ENCODE peak calls at places on chromosomes 13 and 19, in eight cellular contexts. S is naive thymus-derived CD4-positive, alpha-beta T cell; P is fibroblast of mammary gland; A is kidney; I is fibroblast of the aortic adventitia; Q is GM12864; K is adrenal gland; B is suprapubic skin. J is an unnamed sample.

GRCh38 chr13:91544723-91545122 is 146.3 kb downstream of the GPC5 start:
- DNase-seq in B (no peak), S (no peak), K (no peak), P (no peak), I (peak), Q (no peak), A (no peak), J (no peak)

GRCh38 chr19:4742717-4743646 is 19.3 kb upstream of the DPP9 start:
- DNase-seq in I (no peak), S (no peak), Q (no peak), K (peak), B (no peak), P (no peak), A (no peak), J (no peak)

GRCh38 chr13:46071590-46072249 is 19.2 kb upstream of the ZC3H13 start:
- DNase-seq in Q (peak), A (no peak), I (no peak), B (no peak), P (no peak), K (no peak), S (no peak), J (no peak)

GRCh38 chr19:10889880-10890279 is 18.5 kb downstream of the CARM1 start:
- DNase-seq in B (no peak), Q (no peak), S (no peak), K (no peak), A (no peak), I (no peak), P (no peak), J (no peak)

GRCh38 chr19:926595-927043 is 784 bp downstream of the ARID3A start:
- DNase-seq in K (peak), P (peak), A (peak), Q (no peak), I (peak), S (no peak), B (no peak), J (peak)

GRCh38 chr19:3047307-3048189 is 14.7 kb downstream of the TLE5 start:
- DNase-seq in P (peak), I (peak), S (peak), A (peak), B (peak), K (peak), Q (no peak), J (peak)

GRCh38 chr13:111040821-111041220 is 74.3 kb upstream of the ARHGEF7 start:
- DNase-seq in K (no peak), Q (no peak), B (no peak), P (no peak), A (no peak), S (no peak), I (no peak), J (no peak)

GRCh38 chr19:55115446-55116065 is 1.9 kb downstream of the PPP1R12C start:
- DNase-seq in A (peak), Q (no peak), P (peak), K (no peak), S (peak), I (peak), B (no peak), J (peak)

GRCh38 chr19:6739390-6739883 is at the start of gene TRIP10:
- DNase-seq in S (peak), I (peak), Q (no peak), B (peak), A (peak), P (peak), K (peak), J (peak)

GRCh38 chr13:45108716-45109706 is 11.3 kb upstream of the GTF2F2 start:
- DNase-seq in I (no peak), P (peak), Q (no peak), K (no peak), B (no peak), S (no peak), A (no peak), J (no peak)

GRCh38 chr13:63463782-63464610 is 2048.3 kb upstream of the PCDH20 start:
- DNase-seq in A (no peak), I (no peak), P (no peak), S (no peak), Q (no peak), K (no peak), B (no peak), J (no peak)

GRCh38 chr19:30029721-30030510 is 87.9 kb downstream of the URI1 start:
- DNase-seq in K (no peak), I (peak), B (no peak), A (no peak), Q (peak), S (no peak), P (no peak), J (peak)

GRCh38 chr19:38210458-38210987 is 13.5 kb downstream of the DPF1 start:
- DNase-seq in S (no peak), I (peak), K (no peak), B (no peak), P (no peak), A (no peak), Q (no peak), J (no peak)

GRCh38 chr19:38209671-38210457 is 14.2 kb downstream of the DPF1 start:
- DNase-seq in I (peak), A (peak), B (no peak), P (peak), Q (no peak), S (no peak), K (peak), J (peak)

GRCh38 chr19:38211779-38212178 is 12.2 kb downstream of the DPF1 start:
- DNase-seq in S (no peak), P (no peak), K (no peak), I (no peak), A (no peak), Q (no peak), B (no peak), J (no peak)

GRCh38 chr19:38209152-38209551 is 14.9 kb downstream of the DPF1 start:
- DNase-seq in S (no peak), K (no peak), I (no peak), Q (no peak), B (no peak), A (no peak), P (no peak), J (no peak)

DNA sequence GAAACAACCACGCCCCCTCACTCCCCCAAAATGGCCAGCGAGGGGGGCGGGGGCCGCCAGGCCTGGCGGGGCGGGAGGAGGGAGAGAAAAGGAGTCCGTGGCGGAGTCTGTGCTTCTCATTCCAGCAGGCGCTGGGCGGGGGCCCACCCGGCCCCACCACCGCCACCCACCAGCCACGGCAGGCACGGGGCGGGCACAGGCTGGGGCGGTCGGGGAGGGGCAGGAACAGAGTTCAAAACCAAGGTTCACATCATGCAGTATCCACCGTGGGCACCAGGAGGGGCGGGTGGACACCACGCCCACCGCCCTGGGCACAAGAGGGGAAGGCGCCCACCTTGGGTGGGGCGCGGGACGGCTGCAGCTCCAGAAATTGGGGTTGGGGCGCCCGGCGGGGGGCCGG is 12.8 kb downstream of the DPF1 start:
- DNase-seq in I (no peak), B (no peak), P (no peak), Q (no peak), S (no peak), K (no peak), A (no peak), J (no peak)
- H3K4me3 ChIP-seq in I (no peak), B (peak), P (no peak), Q (no peak), S (no peak), K (no peak), A (no peak), J (no peak)

DNA sequence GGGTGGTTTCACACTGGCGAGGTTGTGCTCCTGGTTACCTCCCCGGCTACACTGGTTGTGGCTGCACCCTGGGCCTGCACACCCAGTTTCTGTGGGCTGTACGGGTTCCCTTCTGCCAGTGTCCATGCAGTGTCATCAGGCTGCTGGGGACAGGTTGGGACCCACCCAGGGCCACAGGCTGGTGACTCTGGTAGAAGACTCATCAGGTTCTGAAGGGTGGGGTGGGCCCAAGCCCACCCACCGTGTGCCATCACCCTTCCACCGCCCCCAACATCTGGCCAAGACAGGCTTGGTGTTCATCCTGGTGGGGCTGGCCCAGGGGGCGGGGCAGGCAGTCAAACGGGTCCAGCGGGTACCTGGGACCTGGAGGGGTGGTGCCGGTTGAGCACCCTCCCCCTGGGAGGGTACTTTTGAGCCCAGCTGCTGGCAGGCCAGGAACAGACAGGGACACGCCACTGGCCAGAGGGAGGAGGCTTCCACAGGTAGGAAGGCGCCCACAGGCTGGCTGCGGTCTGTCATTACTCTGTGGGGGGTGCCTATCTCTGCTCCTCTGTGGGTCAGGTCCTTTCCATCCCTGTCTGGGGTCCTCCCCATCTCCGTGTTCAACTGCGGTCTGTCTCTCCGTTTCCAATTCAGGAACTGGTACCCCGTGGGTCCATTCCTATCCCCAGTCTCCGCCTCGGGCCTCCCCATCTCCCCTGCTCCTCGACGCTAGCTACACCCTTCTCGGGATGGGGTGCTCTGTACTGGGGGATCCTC is at the start of gene RNF225:
- DNase-seq in K (no peak), Q (no peak), B (peak), S (no peak), P (peak), A (peak), I (no peak), J (no peak)
- H3K4me3 ChIP-seq in K (no peak), Q (no peak), B (peak), S (no peak), P (no peak), A (no peak), I (no peak), J (no peak)

GRCh38 chr19:11942008-11942842 is 17.3 kb downstream of the ZNF700 start:
- DNase-seq in P (no peak), B (no peak), Q (no peak), I (no peak), A (no peak), K (no peak), S (no peak), J (no peak)

GRCh38 chr19:11942843-11943108 is 17.9 kb downstream of the ZNF700 start:
- DNase-seq in P (no peak), I (no peak), B (no peak), Q (no peak), A (no peak), S (no peak), K (no peak), J (no peak)

GRCh38 chr19:11948646-11949045 is 16.2 kb upstream of the ZNF763 start:
- DNase-seq in A (no peak), Q (no peak), K (no peak), I (no peak), P (no peak), B (no peak), S (no peak), J (no peak)

GRCh38 chr19:11949201-11949600 is 15.6 kb upstream of the ZNF763 start:
- DNase-seq in A (no peak), P (peak), Q (no peak), I (no peak), B (no peak), K (no peak), S (no peak), J (no peak)

GRCh38 chr19:11944656-11945055 is 19.7 kb downstream of the ZNF700 start:
- DNase-seq in Q (no peak), K (no peak), S (no peak), A (no peak), P (no peak), I (no peak), B (no peak), J (no peak)
- H3K4me3 ChIP-seq in Q (no peak), K (no peak), S (no peak), A (no peak), P (no peak), I (no peak), B (no peak), J (no peak)

DNA sequence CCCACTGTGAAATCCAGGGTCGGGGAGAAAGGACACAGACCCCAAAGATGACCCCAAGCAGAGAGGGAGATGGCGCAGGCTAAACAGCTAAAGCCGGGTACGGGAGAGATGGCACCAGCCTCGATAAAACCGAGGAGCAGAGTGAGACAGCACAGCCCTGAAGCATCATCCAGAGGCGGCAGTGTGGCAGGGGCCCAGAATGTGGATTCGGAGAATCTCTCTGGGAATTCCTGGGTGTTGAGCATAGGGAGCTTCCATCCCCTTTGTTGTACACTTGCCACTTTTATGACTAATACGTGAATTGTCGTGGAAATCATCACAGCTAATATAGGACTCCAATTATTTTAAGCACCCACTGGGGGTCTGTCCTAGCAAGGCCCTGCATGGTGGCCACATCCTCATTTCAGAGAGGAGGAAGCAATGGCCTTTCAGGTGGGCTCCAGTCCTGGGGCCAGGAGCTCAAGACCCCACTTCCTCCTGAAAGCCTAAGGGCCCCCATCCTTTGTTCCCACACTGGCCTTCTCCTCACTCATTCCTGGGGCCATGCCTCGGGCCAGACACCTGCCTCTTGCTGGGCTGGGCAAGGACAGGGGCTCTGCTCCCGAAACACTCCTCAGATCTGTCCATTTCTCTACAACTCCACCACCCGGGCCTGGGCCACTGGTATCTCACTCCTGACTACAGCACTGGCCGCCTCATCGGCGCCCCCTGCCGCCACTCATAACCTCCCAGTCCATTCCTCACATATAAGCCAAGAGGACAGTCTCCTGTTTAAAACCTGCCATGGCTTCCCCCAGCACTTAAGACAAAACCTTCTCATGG is 29.3 kb upstream of the ATP1A3 start:
- DNase-seq in S (no peak), K (no peak), P (peak), A (no peak), B (no peak), Q (no peak), I (no peak), J (peak)
- H3K4me3 ChIP-seq in S (no peak), K (no peak), P (no peak), A (no peak), B (no peak), Q (no peak), I (no peak), J (no peak)

GRCh38 chr19:48500830-48501445 is 10.7 kb downstream of the LMTK3 start:
- DNase-seq in Q (no peak), I (no peak), S (no peak), A (peak), K (no peak), P (no peak), B (no peak), J (no peak)
- H3K4me3 ChIP-seq in Q (peak), I (no peak), S (no peak), A (peak), K (no peak), P (no peak), B (peak), J (no peak)

GRCh38 chr19:48698046-48698445 is 2.3 kb downstream of the FUT2 start:
- DNase-seq in A (no peak), P (peak), Q (no peak), S (no peak), K (no peak), I (peak), B (no peak), J (peak)

GRCh38 chr19:48696353-48697010 is 711 bp downstream of the FUT2 start:
- DNase-seq in S (no peak), K (no peak), A (peak), B (no peak), P (no peak), Q (no peak), I (no peak), J (no peak)

GRCh38 chr19:48695743-48696352 is at the start of gene FUT2:
- DNase-seq in S (no peak), P (no peak), Q (no peak), K (no peak), B (no peak), I (no peak), A (no peak), J (no peak)
- H3K4me3 ChIP-seq in S (peak), P (no peak), Q (no peak), K (no peak), B (peak), I (no peak), A (no peak), J (peak)

GRCh38 chr13:105907319-105908019 is 628.0 kb downstream of the EFNB2 start:
- DNase-seq in I (no peak), A (no peak), Q (no peak), K (no peak), B (no peak), P (no peak), S (no peak), J (no peak)
- H3K4me3 ChIP-seq in I (no peak), A (no peak), Q (no peak), K (no peak), B (no peak), P (no peak), S (no peak), J (no peak)

GRCh38 chr19:19404879-19405860 is at the start of gene GATAD2A:
- DNase-seq in B (peak), A (peak), P (peak), K (peak), Q (peak), I (peak), S (peak), J (peak)

GRCh38 chr19:19405919-19406877 is 723 bp downstream of the GATAD2A start:
- DNase-seq in B (peak), S (peak), P (peak), Q (no peak), I (peak), A (peak), K (peak), J (peak)

GRCh38 chr19:19409235-19410030 is 4.0 kb downstream of the GATAD2A start:
- DNase-seq in A (no peak), K (no peak), P (no peak), Q (no peak), I (no peak), S (no peak), B (no peak), J (no peak)

GRCh38 chr19:19406878-19407639 is 1.6 kb downstream of the GATAD2A start:
- DNase-seq in Q (no peak), S (peak), I (peak), K (peak), A (no peak), P (peak), B (no peak), J (peak)

DNA sequence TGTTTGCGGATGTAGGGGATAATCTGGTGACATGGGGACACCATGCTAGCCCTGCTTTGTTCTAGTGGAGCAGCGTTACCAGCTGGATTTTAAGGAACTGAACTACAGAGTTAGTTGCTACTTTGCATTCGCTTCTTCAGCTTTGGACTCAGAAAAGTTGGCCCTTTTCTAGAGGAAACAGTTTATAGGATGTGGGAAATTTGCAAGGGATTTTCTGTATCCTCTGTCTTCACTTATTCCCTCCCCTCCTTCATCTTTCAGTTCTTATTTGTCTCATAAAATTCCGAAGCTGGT is 2.1 kb downstream of the GATAD2A start:
- DNase-seq in P (no peak), A (no peak), I (no peak), B (no peak), S (no peak), Q (no peak), K (no peak), J (no peak)
- H3K4me3 ChIP-seq in P (peak), A (no peak), I (peak), B (peak), S (no peak), Q (peak), K (no peak), J (peak)